ENCODE peak calls at places on chromosomes 7 and 10, in five cellular contexts. N is K562, Q is astrocyte, U is fibroblast of lung, J is HepG2. Y is an unnamed sample.

GRCh38 chr7:77855371-77856083 is 57.0 kb downstream of the PHTF2 start:
- DNase-seq in N (peak; percentile 51), Q (peak; percentile 29), U (peak; percentile 45), J (no peak), Y (no peak)

GRCh38 chr10:101938316-101939272 is 95.0 kb upstream of the KCNIP2 start:
- DNase-seq in N (no peak), Q (peak; percentile 96), U (peak; percentile 89), J (no peak), Y (peak; percentile 56)

GRCh38 chr7:74599251-74599650 is 58.3 kb upstream of the GTF2I start:
- DNase-seq in N (no peak), Q (no peak), U (no peak), J (no peak), Y (no peak)

GRCh38 chr7:66267249-66267648 is 62.1 kb downstream of the TPST1 start:
- DNase-seq in N (no peak), Q (peak; percentile 94), U (peak; percentile 96), J (no peak), Y (peak; percentile 58)

GRCh38 chr10:129259128-129259527 is 207.9 kb upstream of the MGMT start:
- DNase-seq in N (no peak), Q (no peak), U (peak; percentile 56), J (no peak), Y (no peak)

GRCh38 chr10:16401416-16401815 is 35.4 kb upstream of the PTER start:
- DNase-seq in N (no peak), Q (no peak), U (no peak), J (no peak), Y (no peak)

GRCh38 chr10:121910673-121911420 is 17.0 kb downstream of the ATE1 start:
- DNase-seq in N (no peak), Q (peak; percentile 46), U (peak; percentile 61), J (no peak), Y (peak; percentile 48)

GRCh38 chr10:131215776-131216175 is 95.7 kb downstream of the TCERG1L start:
- DNase-seq in N (no peak), Q (no peak), U (no peak), J (no peak), Y (no peak)

GRCh38 chr10:72170263-72170662 is 45.5 kb upstream of the ANAPC16 start:
- DNase-seq in N (no peak), Q (peak; percentile 59), U (no peak), J (peak; percentile 13), Y (no peak)

GRCh38 chr10:103901299-103901698 is 16.7 kb downstream of the STN1 start:
- DNase-seq in N (no peak), Q (no peak), U (no peak), J (no peak), Y (no peak)

GRCh38 chr7:134778941-134779740 is at the start of gene CALD1:
- DNase-seq in N (no peak), Q (peak; percentile 100), U (peak; percentile 94), J (peak; percentile 78), Y (peak; percentile 66)

GRCh38 chr7:90933041-90933440 is 331.2 kb upstream of the FZD1 start:
- DNase-seq in N (no peak), Q (no peak), U (no peak), J (no peak), Y (no peak)

GRCh38 chr10:97011397-97011796 is 174.4 kb downstream of the SLIT1 start:
- DNase-seq in N (no peak), Q (no peak), U (no peak), J (no peak), Y (no peak)

GRCh38 chr7:1539346-1540321 is 9.1 kb downstream of the MAFK start:
- DNase-seq in N (no peak), Q (peak; percentile 62), U (no peak), J (no peak), Y (no peak)

GRCh38 chr7:8295638-8296361 is 33.8 kb upstream of the ICA1 start:
- DNase-seq in N (peak; percentile 72), Q (peak; percentile 67), U (peak; percentile 86), J (peak; percentile 80), Y (peak; percentile 87)

GRCh38 chr10:98619446-98619845 is 172.7 kb upstream of the HPS1 start:
- DNase-seq in N (no peak), Q (no peak), U (no peak), J (no peak), Y (no peak)

GRCh38 chr10:62048919-62049636 is 147.6 kb downstream of the ARID5B start:
- DNase-seq in N (peak; percentile 71), Q (peak; percentile 97), U (peak; percentile 98), J (peak; percentile 94), Y (peak; percentile 77)

GRCh38 chr10:92567952-92568600 is 5.8 kb downstream of the IDE start:
- DNase-seq in N (no peak), Q (peak; percentile 69), U (peak; percentile 55), J (no peak), Y (peak; percentile 85)

GRCh38 chr10:35318551-35318950 is 17.8 kb upstream of the CCNY start:
- DNase-seq in N (no peak), Q (no peak), U (no peak), J (no peak), Y (no peak)
- H3K27ac ChIP-seq in N (no peak overlapping the region), Q (no peak overlapping the region), U (no peak overlapping the region), J (no peak overlapping the region), Y (no peak overlapping the region)

GRCh38 chr10:14602807-14603538 is 171.7 kb downstream of the FAM107B start:
- DNase-seq in N (no peak), Q (peak; percentile 5), U (peak; percentile 38), J (no peak), Y (peak; percentile 51)

GRCh38 chr10:14603539-14604102 is 171.1 kb downstream of the FAM107B start:
- DNase-seq in N (no peak), Q (no peak), U (no peak), J (no peak), Y (peak; percentile 82)

GRCh38 chr10:14598809-14599764 is 175.6 kb downstream of the FAM107B start:
- DNase-seq in N (no peak), Q (no peak), U (no peak), J (no peak), Y (peak; percentile 45)

GRCh38 chr10:14601872-14602725 is 172.6 kb downstream of the FAM107B start:
- DNase-seq in N (no peak), Q (peak; percentile 84), U (peak; percentile 52), J (peak; percentile 72), Y (peak; percentile 93)

DNA sequence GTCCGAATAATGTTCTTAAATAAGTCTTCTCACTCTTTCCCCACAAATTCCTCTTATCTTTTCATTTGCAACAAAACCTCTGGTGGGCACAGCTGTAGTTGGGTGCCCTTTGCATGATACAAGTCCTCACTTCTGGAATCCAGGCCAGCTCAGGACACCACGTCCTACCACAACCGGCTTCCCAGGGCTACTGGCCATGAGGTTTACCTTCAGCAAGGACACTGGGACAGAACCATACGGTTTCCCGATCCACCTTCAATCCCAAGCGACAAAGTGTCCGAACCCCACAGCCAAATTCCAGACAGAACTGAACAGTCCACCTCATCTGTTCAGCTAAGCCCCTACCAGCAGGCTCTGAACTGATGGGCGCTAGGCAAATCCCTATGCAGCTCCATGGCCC is 174.6 kb downstream of the FAM107B start:
- DNase-seq in N (no peak), Q (no peak), U (no peak), J (no peak), Y (no peak)
- H4K20me1 ChIP-seq in N (no peaks in the 10 kb centered on the region), Q (peaks cover 49% of the 10 kb centered on the region), U (peaks cover 2% of the 10 kb centered on the region), J (peaks cover 3% of the 10 kb centered on the region), Y (peaks cover 9% of the 10 kb centered on the region)

DNA sequence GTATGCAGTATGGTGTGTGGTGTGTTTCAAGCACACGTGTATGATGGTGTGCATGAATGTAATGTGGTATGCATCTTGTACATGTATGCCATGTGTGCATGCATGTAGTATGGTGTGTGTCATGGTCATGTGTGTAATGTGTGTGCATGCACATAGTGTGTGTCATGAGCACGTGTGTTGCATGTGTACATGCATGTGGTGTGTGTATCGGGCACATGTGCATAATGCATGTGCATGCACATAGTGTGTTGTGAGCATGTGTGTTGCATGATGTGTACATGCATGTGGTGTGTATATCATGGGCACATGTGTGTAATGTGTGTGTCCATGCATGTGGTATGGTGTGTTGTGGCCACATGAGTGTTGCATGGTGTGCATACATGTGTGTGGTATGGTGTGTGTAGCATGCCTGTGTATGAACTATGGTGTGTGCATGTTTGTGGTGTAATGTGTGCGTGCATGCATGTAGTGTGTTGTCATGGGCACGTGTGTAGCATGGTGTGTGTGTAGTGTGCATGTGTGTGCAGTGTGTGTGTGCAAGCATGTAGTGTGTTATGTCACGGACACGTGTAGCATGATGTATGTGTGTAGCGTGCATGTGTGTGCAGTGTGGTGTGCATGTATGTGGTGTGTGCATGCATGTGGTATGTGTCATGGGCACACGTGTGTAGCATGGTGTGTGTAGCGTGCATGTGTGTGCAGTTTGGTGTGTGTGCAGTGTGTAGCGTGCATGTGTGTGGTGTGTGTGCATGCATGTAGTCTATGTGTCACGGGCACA is 17.6 kb downstream of the KNDC1 start:
- DNase-seq in N (no peak), Q (no peak), U (no peak), J (no peak), Y (peak; percentile 58)
- H3K9me3 ChIP-seq in N (no peaks in the 10 kb centered on the region), Q (peaks cover 17% of the 10 kb centered on the region), U (peaks cover 13% of the 10 kb centered on the region), J (peaks cover 10% of the 10 kb centered on the region), Y (no peaks in the 10 kb centered on the region)

GRCh38 chr7:516606-517456 is 2.8 kb downstream of the PDGFA start:
- DNase-seq in N (peak; percentile 51), Q (peak; percentile 73), U (peak; percentile 76), J (peak; percentile 43), Y (peak; percentile 99)
- H3K27ac ChIP-seq in N (no peak overlapping the region), Q (peak overlapping the region; percentile 56), U (peak overlapping the region; percentile 23), J (no peak overlapping the region), Y (peak overlapping the region; percentile 41)

GRCh38 chr7:101953248-101953819 is 135.9 kb downstream of the CUX1 start:
- DNase-seq in N (no peak), Q (peak; percentile 86), U (peak; percentile 91), J (no peak), Y (no peak)

GRCh38 chr7:101957733-101958525 is 140.5 kb downstream of the CUX1 start:
- DNase-seq in N (no peak), Q (no peak), U (no peak), J (no peak), Y (no peak)

GRCh38 chr7:101954494-101954893 is 137.1 kb downstream of the CUX1 start:
- DNase-seq in N (no peak), Q (no peak), U (no peak), J (no peak), Y (no peak)

GRCh38 chr7:101959342-101959741 is 141.9 kb downstream of the CUX1 start:
- DNase-seq in N (no peak), Q (no peak), U (no peak), J (no peak), Y (no peak)

GRCh38 chr7:101956130-101956529 is 138.7 kb downstream of the CUX1 start:
- DNase-seq in N (no peak), Q (no peak), U (no peak), J (no peak), Y (no peak)
- H4K20me1 ChIP-seq in N (no peaks in the 10 kb centered on the region), Q (peaks cover 31% of the 10 kb centered on the region), U (no peaks in the 10 kb centered on the region), J (no peaks in the 10 kb centered on the region), Y (peaks cover 19% of the 10 kb centered on the region)

GRCh38 chr7:157918326-157918725 is 581.5 kb downstream of the DNAJB6 start:
- DNase-seq in N (no peak), Q (no peak), U (no peak), J (no peak), Y (no peak)
- H3K9me3 ChIP-seq in N (no peaks in the 10 kb centered on the region), Q (no peaks in the 10 kb centered on the region), U (no peaks in the 10 kb centered on the region), J (no peaks in the 10 kb centered on the region), Y (no peaks in the 10 kb centered on the region)

GRCh38 chr7:96308253-96308949 is 13.5 kb downstream of the SLC25A13 start:
- DNase-seq in N (peak; percentile 39), Q (no peak), U (peak; percentile 13), J (peak; percentile 65), Y (no peak)
- H3K27ac ChIP-seq in N (no peak overlapping the region), Q (no peak overlapping the region), U (no peak overlapping the region), J (peak overlapping the region; percentile 81), Y (no peak overlapping the region)

Y was measured in osteoblast.